ENCODE peak calls at places on chromosomes 5 and 9, in four cellular contexts. One of them, this sample, is unnamed.

GRCh38 chr5:95866431-95867063 is 44.0 kb upstream of the GLRX start:
- DNase-seq in K562: no peak
- DNase-seq in HepG2: no peak
- DNase-seq in spleen: no peak
- DNase-seq in this sample: no peak

GRCh38 chr5:72108200-72109050 is 1.1 kb downstream of the MAP1B start:
- DNase-seq in HepG2: peak
- DNase-seq in spleen: peak
- DNase-seq in K562: peak
- DNase-seq in this sample: no peak

GRCh38 chr9:105415344-105415980 is 32.4 kb upstream of the FSD1L start:
- DNase-seq in K562: peak
- DNase-seq in HepG2: peak
- DNase-seq in spleen: no peak
- DNase-seq in this sample: peak

GRCh38 chr5:170427672-170428236 is 38.6 kb upstream of the KCNMB1 start:
- DNase-seq in spleen: no peak
- DNase-seq in K562: no peak
- DNase-seq in HepG2: no peak
- DNase-seq in this sample: no peak

GRCh38 chr9:79012561-79012960 is 559.2 kb upstream of the TLE4 start:
- DNase-seq in spleen: no peak
- DNase-seq in K562: no peak
- DNase-seq in HepG2: no peak
- DNase-seq in this sample: no peak

GRCh38 chr9:96251451-96251850 is 50.5 kb downstream of the HSD17B3 start:
- DNase-seq in spleen: no peak
- DNase-seq in HepG2: no peak
- DNase-seq in K562: no peak
- DNase-seq in this sample: no peak

GRCh38 chr9:95772320-95773060 is 103.0 kb upstream of the ERCC6L2 start:
- DNase-seq in K562: no peak
- DNase-seq in HepG2: peak
- DNase-seq in spleen: no peak
- DNase-seq in this sample: no peak

GRCh38 chr5:151611127-151611775 is 20.1 kb upstream of the FAT2 start:
- DNase-seq in HepG2: no peak
- DNase-seq in K562: no peak
- DNase-seq in spleen: no peak
- DNase-seq in this sample: no peak

GRCh38 chr9:87713278-87713989 is 12.5 kb upstream of the CTSL start:
- DNase-seq in spleen: no peak
- DNase-seq in K562: peak
- DNase-seq in HepG2: peak
- DNase-seq in this sample: peak

GRCh38 chr9:121816845-121817450 is 165.5 kb downstream of the DAB2IP start:
- DNase-seq in K562: no peak
- DNase-seq in spleen: no peak
- DNase-seq in HepG2: no peak
- DNase-seq in this sample: no peak

GRCh38 chr9:96217358-96217755 is 84.6 kb downstream of the HSD17B3 start:
- DNase-seq in HepG2: no peak
- DNase-seq in spleen: no peak
- DNase-seq in K562: peak
- DNase-seq in this sample: no peak

GRCh38 chr5:150540615-150541396 is 32.9 kb downstream of the NDST1 start:
- DNase-seq in HepG2: peak
- DNase-seq in spleen: peak
- DNase-seq in K562: no peak
- DNase-seq in this sample: no peak

GRCh38 chr5:66180282-66180955 is 36.3 kb downstream of the SREK1 start:
- DNase-seq in HepG2: no peak
- DNase-seq in K562: no peak
- DNase-seq in spleen: no peak
- DNase-seq in this sample: no peak
- TF ChIP-seq POLR2AphosphoS5 in HepG2: no peak
- TF ChIP-seq POLR2AphosphoS5 in K562: no peak
- TF ChIP-seq POLR2AphosphoS5 in spleen: no peak
- TF ChIP-seq POLR2AphosphoS5 in this sample: no peak

GRCh38 chr5:14595877-14596276 is 14.3 kb downstream of the OTULINL start:
- DNase-seq in HepG2: no peak
- DNase-seq in K562: no peak
- DNase-seq in spleen: no peak
- DNase-seq in this sample: no peak
- H3K4me3 ChIP-seq in HepG2: no peak
- H3K4me3 ChIP-seq in K562: no peak
- H3K4me3 ChIP-seq in spleen: no peak
- H3K4me3 ChIP-seq in this sample: no peak

DNA sequence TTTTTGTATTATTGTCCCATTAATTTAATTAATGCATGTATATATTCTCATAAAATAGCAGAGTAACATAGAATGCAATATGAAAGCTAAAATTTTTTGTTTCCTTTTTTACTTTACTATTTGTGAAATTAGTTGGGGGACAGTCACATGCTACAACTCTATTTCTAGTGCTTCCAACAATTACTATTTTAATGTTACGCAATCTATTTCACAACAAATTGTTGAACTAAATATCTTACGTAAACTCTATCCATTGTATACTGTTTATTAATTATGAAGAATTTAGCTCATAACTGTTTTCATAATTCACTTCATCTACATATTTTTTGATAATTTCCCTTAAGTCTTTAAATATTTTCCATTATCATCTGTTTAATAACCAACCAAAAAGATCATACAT is 1685.4 kb upstream of the CDH6 start:
- DNase-seq in HepG2: no peak
- DNase-seq in K562: no peak
- DNase-seq in spleen: no peak
- DNase-seq in this sample: no peak
- TF ChIP-seq POLR2AphosphoS5 in HepG2: no peak
- TF ChIP-seq POLR2AphosphoS5 in K562: no peak
- TF ChIP-seq POLR2AphosphoS5 in spleen: no peak
- TF ChIP-seq POLR2AphosphoS5 in this sample: no peak

GRCh38 chr9:129336601-129337286 is 158.7 kb upstream of the IER5L start:
- DNase-seq in K562: peak
- DNase-seq in HepG2: no peak
- DNase-seq in spleen: peak
- DNase-seq in this sample: no peak
- H3K4me3 ChIP-seq in K562: no peak
- H3K4me3 ChIP-seq in HepG2: no peak
- H3K4me3 ChIP-seq in spleen: peak
- H3K4me3 ChIP-seq in this sample: peak

GRCh38 chr9:118108971-118109370 is 404.8 kb downstream of the TLR4 start:
- DNase-seq in K562: no peak
- DNase-seq in HepG2: no peak
- DNase-seq in spleen: no peak
- DNase-seq in this sample: no peak

GRCh38 chr9:118109542-118109941 is 405.3 kb downstream of the TLR4 start:
- DNase-seq in HepG2: no peak
- DNase-seq in K562: no peak
- DNase-seq in spleen: no peak
- DNase-seq in this sample: no peak

DNA sequence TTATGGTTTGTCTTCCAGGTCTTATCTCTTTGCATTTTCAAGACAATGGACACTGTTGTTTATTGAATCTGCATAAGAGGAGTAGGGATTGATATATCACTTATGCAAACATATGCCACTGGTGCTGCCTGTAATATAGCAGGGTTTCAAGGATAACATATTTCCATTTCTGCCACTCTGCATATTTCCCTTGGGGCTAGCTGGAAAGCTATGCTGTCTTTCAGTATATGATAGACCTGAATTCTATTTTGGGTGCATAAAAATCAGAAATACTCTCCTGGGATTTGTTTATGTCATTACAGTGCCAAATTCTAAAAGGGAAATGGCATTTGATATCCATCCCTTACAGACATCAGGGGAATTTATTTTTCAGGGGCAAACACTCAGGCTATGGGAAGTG is 400.2 kb downstream of the TLR4 start:
- DNase-seq in HepG2: no peak
- DNase-seq in K562: no peak
- DNase-seq in spleen: no peak
- DNase-seq in this sample: no peak
- TF ChIP-seq POLR2AphosphoS5 in HepG2: no peak
- TF ChIP-seq POLR2AphosphoS5 in K562: no peak
- TF ChIP-seq POLR2AphosphoS5 in spleen: no peak
- TF ChIP-seq POLR2AphosphoS5 in this sample: no peak

GRCh38 chr9:38423939-38424843 is at the start of gene IGFBPL1:
- DNase-seq in HepG2: no peak
- DNase-seq in K562: no peak
- DNase-seq in spleen: no peak
- DNase-seq in this sample: no peak

GRCh38 chr9:38422555-38423245 is 1.6 kb downstream of the IGFBPL1 start:
- DNase-seq in HepG2: no peak
- DNase-seq in K562: no peak
- DNase-seq in spleen: no peak
- DNase-seq in this sample: no peak

GRCh38 chr9:38419216-38419615 is 5.0 kb downstream of the IGFBPL1 start:
- DNase-seq in HepG2: no peak
- DNase-seq in K562: no peak
- DNase-seq in spleen: no peak
- DNase-seq in this sample: no peak

GRCh38 chr9:38423273-38423938 is 848 bp downstream of the IGFBPL1 start:
- DNase-seq in spleen: no peak
- DNase-seq in K562: no peak
- DNase-seq in HepG2: no peak
- DNase-seq in this sample: no peak

GRCh38 chr9:38421498-38422211 is 2.6 kb downstream of the IGFBPL1 start:
- DNase-seq in spleen: no peak
- DNase-seq in HepG2: no peak
- DNase-seq in K562: no peak
- DNase-seq in this sample: no peak
- H3K4me3 ChIP-seq in spleen: no peak
- H3K4me3 ChIP-seq in HepG2: no peak
- H3K4me3 ChIP-seq in K562: no peak
- H3K4me3 ChIP-seq in this sample: no peak

GRCh38 chr5:113058706-113059226 is 82.2 kb downstream of the DCP2 start:
- DNase-seq in spleen: no peak
- DNase-seq in K562: no peak
- DNase-seq in HepG2: no peak
- DNase-seq in this sample: no peak

GRCh38 chr5:113058269-113058668 is 81.7 kb downstream of the DCP2 start:
- DNase-seq in spleen: peak
- DNase-seq in K562: no peak
- DNase-seq in HepG2: no peak
- DNase-seq in this sample: no peak

GRCh38 chr5:113057437-113058052 is 80.9 kb downstream of the DCP2 start:
- DNase-seq in HepG2: no peak
- DNase-seq in spleen: peak
- DNase-seq in K562: no peak
- DNase-seq in this sample: no peak

GRCh38 chr5:113060410-113061025 is 83.9 kb downstream of the DCP2 start:
- DNase-seq in K562: no peak
- DNase-seq in spleen: no peak
- DNase-seq in HepG2: no peak
- DNase-seq in this sample: no peak

DNA sequence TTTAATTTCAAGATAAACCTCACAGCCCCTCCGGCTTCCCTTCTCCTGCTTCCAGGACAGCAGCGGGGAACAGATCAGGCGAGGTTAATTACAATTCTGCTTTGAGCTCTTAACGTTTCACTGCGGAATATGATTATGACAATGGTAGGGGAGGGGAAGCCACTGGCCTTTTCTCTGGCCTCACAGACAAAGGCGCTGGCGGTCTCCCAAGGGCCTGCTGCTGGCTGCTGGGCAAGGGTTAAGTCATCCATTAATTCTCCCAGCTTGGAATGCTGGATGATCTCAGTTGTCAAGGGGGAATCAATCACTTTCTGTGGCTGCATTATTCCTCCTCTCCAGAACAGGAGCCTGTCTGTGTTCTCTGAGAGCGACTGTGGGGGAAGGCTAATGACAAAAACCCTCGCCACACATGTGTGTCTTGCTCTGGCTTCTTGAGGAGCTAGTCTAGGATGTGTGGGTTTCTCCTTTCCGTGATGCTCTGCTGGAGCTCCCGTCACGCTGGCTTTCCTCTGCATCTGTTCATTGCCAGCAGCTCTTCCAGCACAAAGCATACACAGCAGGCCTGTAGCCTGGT is 82.7 kb downstream of the DCP2 start:
- DNase-seq in HepG2: no peak
- DNase-seq in K562: no peak
- DNase-seq in spleen: peak
- DNase-seq in this sample: no peak
- TF ChIP-seq POLR2AphosphoS5 in HepG2: no peak
- TF ChIP-seq POLR2AphosphoS5 in K562: no peak
- TF ChIP-seq POLR2AphosphoS5 in spleen: no peak
- TF ChIP-seq POLR2AphosphoS5 in this sample: no peak